ENCODE peak calls at places on chromosomes 3 and 15, in five cellular contexts. W is neural progenitor cell, K is SK-N-SH, M is aorta, A is fibroblast of pulmonary artery. F is an unnamed sample.

GRCh38 chr15:40217166-40217785 is 21.6 kb upstream of the PAK6 start:
- DNase-seq in M (no peak), A (peak), K (peak), W (peak), F (peak)

GRCh38 chr3:126131881-126132750 is 48.2 kb upstream of the SLC41A3 start:
- DNase-seq in K (peak), W (no peak), M (peak), A (no peak), F (no peak)

GRCh38 chr3:127226946-127227842 is 34.3 kb downstream of the PRR23E start:
- DNase-seq in A (no peak), W (peak), K (no peak), M (no peak), F (no peak)

GRCh38 chr3:45477838-45478237 is 89.5 kb downstream of the LARS2 start:
- DNase-seq in M (no peak), A (no peak), W (no peak), K (no peak), F (no peak)

GRCh38 chr3:197854596-197855343 is 63.7 kb downstream of the LRCH3 start:
- DNase-seq in W (peak), M (no peak), A (peak), K (no peak), F (peak)

GRCh38 chr3:112973325-112974177 is 1.4 kb downstream of the CD200R1 start:
- DNase-seq in K (no peak), W (no peak), M (no peak), A (no peak), F (no peak)

GRCh38 chr15:37135225-37135624 is 34.9 kb upstream of the MEIS2 start:
- DNase-seq in M (no peak), A (peak), W (peak), K (no peak), F (peak)

GRCh38 chr15:73901126-73901810 is 25.0 kb upstream of the LOXL1 start:
- DNase-seq in M (no peak), K (no peak), A (no peak), W (no peak), F (no peak)

GRCh38 chr15:90184119-90184785 is 16.9 kb upstream of the SEMA4B start:
- DNase-seq in W (no peak), M (peak), A (peak), K (no peak), F (peak)

GRCh38 chr15:41291065-41291631 is 41.2 kb downstream of the OIP5 start:
- DNase-seq in W (no peak), K (no peak), M (no peak), A (no peak), F (no peak)

GRCh38 chr3:85167576-85167975 is 208.8 kb downstream of the CADM2 start:
- DNase-seq in K (no peak), A (no peak), M (no peak), W (no peak), F (no peak)

GRCh38 chr3:97827741-97828471 is 6.1 kb downstream of the CRYBG3 start:
- DNase-seq in A (peak), M (no peak), K (no peak), W (no peak), F (no peak)

GRCh38 chr15:70469182-70469581 is 294.2 kb downstream of the UACA start:
- DNase-seq in K (no peak), A (no peak), W (no peak), M (peak), F (no peak)

GRCh38 chr3:71512000-71512399 is 71.5 kb downstream of the FOXP1 start:
- DNase-seq in M (no peak), A (no peak), W (no peak), K (no peak), F (no peak)

GRCh38 chr3:161915283-161915682 is 418.7 kb downstream of the OTOL1 start:
- DNase-seq in W (no peak), M (no peak), K (no peak), A (no peak), F (no peak)

GRCh38 chr3:10041034-10041433 is 14.8 kb downstream of the FANCD2 start:
- DNase-seq in K (no peak), W (no peak), A (no peak), M (no peak), F (no peak)

GRCh38 chr3:55624238-55624637 is 137.1 kb upstream of the WNT5A start:
- DNase-seq in W (no peak), A (no peak), K (no peak), M (no peak), F (no peak)

DNA sequence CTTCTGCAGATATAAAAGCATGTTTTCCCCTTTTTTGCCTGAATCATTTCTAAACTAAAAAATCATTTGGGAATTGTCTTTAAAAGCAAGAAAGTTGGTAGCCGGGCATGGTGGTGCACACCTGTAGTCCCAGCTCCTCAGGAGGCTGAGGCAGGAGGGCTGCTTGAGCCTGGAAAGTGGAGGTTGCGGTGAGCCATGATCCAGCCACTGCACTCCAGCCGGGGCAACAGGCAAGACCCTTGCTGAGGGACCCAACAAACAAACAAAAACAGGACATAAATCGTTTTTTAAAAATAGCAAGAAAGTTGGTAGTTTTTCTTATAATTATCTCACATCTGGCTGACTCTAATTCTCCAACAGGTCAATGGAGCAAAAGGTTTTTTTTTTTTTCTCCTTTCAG is 2.5 kb downstream of the HIGD1A start:
- DNase-seq in W (no peak), A (no peak), K (no peak), M (no peak), F (no peak)
- H3K4me3 ChIP-seq in W (no peak), A (no peak), K (no peak), M (no peak), F (no peak)

GRCh38 chr15:47964229-47964628 is 156.6 kb upstream of the SLC24A5 start:
- DNase-seq in M (no peak), W (no peak), K (no peak), A (no peak), F (no peak)

GRCh38 chr15:47965297-47965696 is 155.5 kb upstream of the SLC24A5 start:
- DNase-seq in W (peak), A (no peak), M (no peak), K (no peak), F (no peak)

GRCh38 chr15:47959617-47960398 is 161.0 kb upstream of the SLC24A5 start:
- DNase-seq in M (no peak), A (no peak), K (no peak), W (no peak), F (no peak)

GRCh38 chr15:47963265-47963664 is 157.5 kb upstream of the SLC24A5 start:
- DNase-seq in A (no peak), M (no peak), W (no peak), K (no peak), F (no peak)

GRCh38 chr15:47961401-47962090 is 159.2 kb upstream of the SLC24A5 start:
- DNase-seq in W (no peak), A (no peak), K (no peak), M (no peak), F (no peak)
- H3K4me3 ChIP-seq in W (no peak), A (no peak), K (no peak), M (no peak), F (no peak)

DNA sequence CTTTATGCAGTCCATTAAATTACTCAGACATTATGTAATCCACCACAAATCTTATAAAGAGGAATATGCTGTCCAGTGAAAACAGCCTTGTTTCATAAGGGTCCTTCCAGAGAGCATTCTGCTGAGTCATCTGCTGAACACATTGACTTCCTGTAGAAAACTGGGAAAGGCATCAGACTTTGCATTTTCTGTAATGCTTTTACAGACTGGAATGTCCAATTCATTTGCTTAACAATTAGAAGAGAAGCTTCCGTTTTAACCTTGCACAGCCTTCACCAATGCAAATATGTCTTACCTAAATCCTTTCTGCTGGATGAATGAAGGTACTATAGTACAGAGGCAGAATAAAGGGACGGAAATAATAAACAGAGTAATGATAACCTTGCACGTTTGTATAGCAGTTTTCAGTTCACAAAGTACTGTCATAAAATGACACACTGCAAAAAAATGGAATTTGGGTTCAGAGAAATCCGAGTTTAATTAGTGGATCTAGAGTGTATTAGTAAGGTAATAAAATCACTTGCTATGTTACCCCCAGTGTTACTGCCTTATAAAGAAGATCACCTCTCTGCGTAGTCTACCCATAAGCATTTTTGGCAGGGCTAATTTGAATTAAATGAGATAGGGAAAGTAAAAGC is 301.5 kb downstream of the PYDC2 start:
- DNase-seq in K (no peak), M (no peak), A (peak), W (peak), F (no peak)
- H3K4me3 ChIP-seq in K (no peak), M (no peak), A (no peak), W (no peak), F (no peak)

DNA sequence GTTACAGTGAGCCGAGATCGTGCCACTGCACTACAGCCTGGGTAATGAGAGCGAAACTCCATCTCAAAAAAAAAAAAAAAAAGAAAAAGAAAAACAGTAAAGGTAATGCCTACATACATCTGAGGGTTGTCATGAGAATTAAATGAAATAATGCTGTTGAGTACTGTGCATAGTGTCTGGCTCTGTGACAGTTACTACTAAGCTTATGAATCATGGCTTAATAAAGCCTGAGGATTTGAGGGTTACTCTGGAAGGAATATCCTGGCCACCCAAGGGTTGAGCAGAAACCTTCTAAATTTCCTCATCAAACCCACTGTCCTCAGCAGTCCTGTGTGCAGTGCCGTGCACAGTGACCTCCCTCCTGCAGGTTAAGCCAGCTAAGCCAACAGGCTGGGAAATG is 26.8 kb upstream of the ELP6 start:
- DNase-seq in W (no peak), K (no peak), M (no peak), A (no peak), F (peak)
- H3K4me3 ChIP-seq in W (no peak), K (no peak), M (no peak), A (no peak), F (no peak)

GRCh38 chr3:42161050-42161935 is 70.1 kb downstream of the TRAK1 start:
- DNase-seq in K (no peak), A (peak), M (no peak), W (no peak), F (peak)

GRCh38 chr3:42162462-42162861 is 71.3 kb downstream of the TRAK1 start:
- DNase-seq in A (no peak), M (no peak), K (no peak), W (no peak), F (no peak)

GRCh38 chr3:42159147-42159546 is 68.0 kb downstream of the TRAK1 start:
- DNase-seq in A (no peak), K (peak), M (no peak), W (no peak), F (no peak)

GRCh38 chr3:42157915-42158538 is 66.9 kb downstream of the TRAK1 start:
- DNase-seq in A (no peak), W (no peak), K (no peak), M (no peak), F (no peak)

DNA sequence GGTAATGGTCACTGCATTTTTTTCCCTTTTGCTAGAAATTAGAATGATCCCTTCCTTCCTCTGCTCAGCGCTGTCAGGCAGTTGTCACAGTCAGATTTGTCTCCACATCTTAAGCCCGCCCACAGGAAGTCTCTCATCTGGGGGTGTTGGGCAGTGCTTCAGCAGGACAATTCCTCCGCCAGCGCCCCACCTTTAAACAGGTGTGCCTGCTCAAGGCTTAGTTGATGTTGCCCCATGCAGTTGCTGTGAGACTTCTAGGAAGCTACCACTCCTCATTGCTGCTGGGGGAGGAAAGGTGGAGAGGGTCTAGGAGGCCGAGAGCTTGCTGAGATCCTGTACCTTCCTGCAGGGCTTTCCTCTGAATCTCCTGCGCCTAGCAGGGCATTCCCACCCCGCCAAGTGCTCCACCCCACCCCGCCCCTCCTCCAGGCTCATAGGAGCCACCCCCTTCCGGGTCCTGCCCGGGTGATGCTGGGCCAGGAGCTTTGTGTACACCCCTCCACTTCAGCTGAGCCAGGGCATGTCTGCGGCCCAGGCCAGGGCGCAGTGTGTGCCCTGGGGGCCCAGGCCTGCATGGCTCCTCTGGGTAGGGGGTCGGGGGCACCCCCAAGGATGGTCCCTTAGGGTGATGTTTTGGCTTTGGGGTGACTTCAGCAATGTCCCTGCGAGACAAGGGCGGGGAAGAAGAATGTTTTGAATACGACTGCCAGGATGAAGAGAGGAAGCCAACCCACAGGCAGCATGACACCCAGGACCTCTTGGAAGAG is 68.7 kb downstream of the TRAK1 start:
- DNase-seq in K (peak), W (peak), M (no peak), A (no peak), F (peak)
- H3K4me3 ChIP-seq in K (no peak), W (peak), M (no peak), A (no peak), F (no peak)

F was measured in foreskin fibroblast.